ENCODE peak calls at places on chromosomes 13 and 19, in seven cellular contexts. C is CD4-positive, alpha-beta T cell; F is thoracic aorta; E is pancreas; W is upper lobe of left lung; R is Panc1; S is left lung. H is an unnamed sample.

GRCh38 chr19:3738477-3739220 is 22.8 kb downstream of the APBA3 start:
- ATAC-seq in R (peak), E (no peak), S (no peak), F (no peak), W (no peak), C (no peak), H (no peak)

GRCh38 chr13:31733066-31733465 is 6.3 kb upstream of the RXFP2 start:
- ATAC-seq in E (no peak), S (peak), F (no peak), R (no peak), C (no peak), W (no peak), H (no peak)

GRCh38 chr19:6270076-6270745 is 9.6 kb downstream of the MLLT1 start:
- ATAC-seq in R (no peak), S (no peak), W (no peak), F (no peak), C (no peak), E (no peak), H (no peak)

GRCh38 chr19:47075941-47076340 is 27.5 kb upstream of the TMEM160 start:
- ATAC-seq in S (no peak), C (no peak), W (no peak), E (no peak), F (no peak), R (no peak), H (no peak)

GRCh38 chr19:55435020-55435419 is 8.1 kb downstream of the SHISA7 start:
- ATAC-seq in W (no peak), R (no peak), C (no peak), E (no peak), S (no peak), F (no peak), H (no peak)

GRCh38 chr19:29302002-29302928 is 89.3 kb upstream of the UQCRFS1 start:
- ATAC-seq in F (no peak), W (no peak), S (no peak), C (no peak), R (no peak), E (no peak), H (no peak)

GRCh38 chr19:18338471-18339001 is 1.9 kb upstream of the PGPEP1 start:
- ATAC-seq in R (no peak), E (peak), W (no peak), S (no peak), F (no peak), C (no peak), H (no peak)

GRCh38 chr19:17328517-17329060 is 6.1 kb downstream of the ANO8 start:
- ATAC-seq in C (peak), R (no peak), S (peak), F (no peak), W (no peak), E (peak), H (no peak)

GRCh38 chr13:28602580-28602979 is 56.4 kb upstream of the POMP start:
- ATAC-seq in E (no peak), W (no peak), R (no peak), C (no peak), F (no peak), S (no peak), H (no peak)

GRCh38 chr19:16368385-16369305 is 44.0 kb downstream of the KLF2 start:
- ATAC-seq in R (no peak), S (no peak), F (no peak), C (peak), E (no peak), W (no peak), H (no peak)

GRCh38 chr19:33520844-33521479 is 629 bp downstream of the PEPD start:
- ATAC-seq in S (no peak), R (no peak), F (no peak), W (no peak), C (no peak), E (no peak), H (no peak)

GRCh38 chr13:97224544-97225324 is 2.6 kb downstream of the MBNL2 start:
- ATAC-seq in W (no peak), E (peak), S (peak), F (no peak), C (peak), R (no peak), H (no peak)

GRCh38 chr13:92265408-92265807 is 867.0 kb downstream of the GPC5 start:
- ATAC-seq in W (no peak), C (no peak), E (no peak), F (no peak), R (no peak), S (peak), H (peak)

GRCh38 chr13:99265823-99266426 is 7.7 kb upstream of the GPR18 start:
- ATAC-seq in E (peak), R (peak), S (peak), W (no peak), F (no peak), C (peak), H (no peak)

GRCh38 chr19:45451850-45452387 is 15.9 kb upstream of the FOSB start:
- ATAC-seq in R (no peak), W (no peak), E (no peak), S (no peak), C (no peak), F (no peak), H (no peak)

GRCh38 chr13:97392020-97392419 is 41.9 kb upstream of the RAP2A start:
- ATAC-seq in C (no peak), R (no peak), W (no peak), F (no peak), E (peak), S (no peak), H (no peak)

GRCh38 chr19:13016245-13016627 is 21.0 kb downstream of the NFIX start:
- ATAC-seq in S (no peak), F (no peak), R (no peak), W (no peak), E (no peak), C (no peak), H (no peak)

GRCh38 chr13:100197591-100198365 is 108.9 kb downstream of the PCCA start:
- ATAC-seq in R (no peak), W (no peak), E (peak), S (peak), F (no peak), C (no peak), H (no peak)

GRCh38 chr13:24323739-24324075 is 14.3 kb downstream of the C1QTNF9 start:
- ATAC-seq in C (no peak), W (no peak), S (no peak), E (no peak), F (no peak), R (no peak), H (no peak)

GRCh38 chr19:56170261-56170660 is 5.5 kb upstream of the GALP start:
- ATAC-seq in C (no peak), S (peak), W (peak), R (no peak), E (peak), F (no peak), H (peak)

GRCh38 chr19:3836887-3837286 is 32.0 kb downstream of the ZFR2 start:
- ATAC-seq in E (no peak), W (no peak), F (no peak), S (no peak), R (no peak), C (peak), H (no peak)

GRCh38 chr19:29531458-29532025 is 5.7 kb downstream of the VSTM2B start:
- ATAC-seq in R (no peak), W (no peak), S (no peak), F (no peak), E (no peak), C (no peak), H (no peak)

GRCh38 chr13:27446986-27447583 is 3.3 kb downstream of the MTIF3 start:
- ATAC-seq in S (no peak), C (no peak), F (no peak), W (no peak), R (no peak), E (no peak), H (no peak)

GRCh38 chr13:99556867-99557443 is 55.7 kb downstream of the TM9SF2 start:
- ATAC-seq in S (no peak), C (no peak), F (no peak), E (no peak), R (no peak), W (no peak), H (no peak)

GRCh38 chr13:93775507-93776108 is 549.0 kb downstream of the GPC6 start:
- ATAC-seq in R (no peak), C (no peak), W (no peak), E (no peak), F (no peak), S (no peak), H (no peak)

GRCh38 chr13:113220141-113220598 is 10.8 kb downstream of the CUL4A start:
- ATAC-seq in S (peak), W (no peak), C (no peak), F (no peak), E (no peak), R (no peak), H (no peak)

GRCh38 chr13:24328145-24328544 is 18.8 kb downstream of the C1QTNF9 start:
- ATAC-seq in C (peak), S (peak), F (no peak), W (no peak), R (peak), E (peak), H (no peak)

GRCh38 chr19:57800696-57801095 is 14.0 kb downstream of the ZNF552 start:
- ATAC-seq in W (no peak), F (no peak), E (no peak), R (no peak), S (no peak), C (no peak), H (no peak)

GRCh38 chr13:74111399-74111798 is 22.8 kb downstream of the KLF12 start:
- ATAC-seq in C (no peak), W (no peak), E (no peak), R (no peak), S (no peak), F (no peak), H (no peak)

GRCh38 chr19:19214892-19215291 is 3.1 kb downstream of the NCAN start:
- ATAC-seq in E (peak), C (no peak), F (no peak), S (peak), W (peak), R (no peak), H (no peak)

GRCh38 chr19:37885392-37885791 is 21.0 kb downstream of the WDR87 start:
- ATAC-seq in W (no peak), E (no peak), C (no peak), S (no peak), F (no peak), R (no peak), H (no peak)

GRCh38 chr13:100443278-100443997 is 145.2 kb downstream of the GGACT start:
- ATAC-seq in S (no peak), F (no peak), W (no peak), C (no peak), R (peak), E (no peak), H (no peak)

GRCh38 chr19:7979011-7979410 is 26.4 kb downstream of the ELAVL1 start:
- ATAC-seq in W (no peak), S (no peak), R (no peak), C (no peak), E (no peak), F (no peak), H (no peak)
- TF ChIP-seq CTCF in W (no peak), S (no peak), R (no peak), C (no peak), E (no peak), F (no peak), H (no peak)

GRCh38 chr13:66691149-66691548 is 539.0 kb downstream of the PCDH9 start:
- ATAC-seq in E (no peak), S (no peak), W (no peak), R (no peak), F (no peak), C (no peak), H (no peak)

GRCh38 chr13:66689037-66689619 is 541.0 kb downstream of the PCDH9 start:
- ATAC-seq in R (no peak), W (no peak), C (no peak), S (no peak), F (no peak), E (no peak), H (no peak)

GRCh38 chr13:66693656-66694055 is 536.5 kb downstream of the PCDH9 start:
- ATAC-seq in E (no peak), R (no peak), C (no peak), F (no peak), S (no peak), W (no peak), H (no peak)

GRCh38 chr13:66689628-66690027 is 540.5 kb downstream of the PCDH9 start:
- ATAC-seq in C (no peak), F (no peak), S (no peak), W (no peak), E (no peak), R (no peak), H (no peak)
- TF ChIP-seq CTCF in C (no peak), F (no peak), S (no peak), W (no peak), E (no peak), R (peak), H (no peak)

GRCh38 chr13:51221674-51222509 is at the start of gene FAM124A:
- ATAC-seq in F (peak), E (peak), W (peak), R (peak), S (peak), C (peak), H (peak)
- TF ChIP-seq CTCF in F (no peak), E (no peak), W (peak), R (peak), S (no peak), C (no peak), H (peak)

DNA sequence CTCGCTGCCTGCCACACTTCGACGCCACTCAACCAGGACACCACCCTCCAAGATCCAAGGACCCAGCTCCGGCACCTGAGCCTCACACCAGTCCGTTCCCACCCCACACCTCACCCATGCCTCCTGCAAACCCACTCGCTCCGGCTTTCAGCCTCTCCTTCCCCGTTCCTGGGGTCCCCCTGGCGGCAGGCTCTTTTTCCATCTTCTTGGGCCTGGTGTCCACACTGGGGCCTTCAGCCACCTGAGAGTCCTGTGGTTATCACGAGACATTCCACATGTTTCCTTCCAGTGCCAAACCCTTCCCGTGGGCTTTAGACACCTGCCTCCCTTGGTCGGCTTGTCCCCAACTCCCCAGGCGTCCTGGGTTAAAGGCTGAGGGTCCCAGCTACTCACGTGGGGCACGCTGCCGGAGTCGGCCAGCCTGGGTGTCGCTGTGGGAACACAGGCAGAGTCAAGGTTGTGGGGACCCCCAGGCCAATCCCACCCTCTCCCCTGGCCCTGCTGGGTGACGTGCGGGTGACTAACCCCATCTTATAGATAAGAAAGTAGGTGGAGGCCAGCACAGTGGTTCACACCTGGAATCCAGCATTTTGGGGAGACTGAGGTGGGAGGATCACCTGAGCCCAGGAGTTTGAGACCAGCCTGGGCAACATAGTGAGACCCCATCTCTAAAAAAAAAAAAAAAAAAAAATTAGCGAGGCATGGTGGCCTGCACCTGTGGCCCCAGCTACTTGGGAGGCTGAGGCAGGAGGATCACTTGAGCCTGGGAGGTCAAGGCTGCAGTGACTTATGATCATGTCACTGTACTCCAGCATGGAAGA is 2.0 kb downstream of the JSRP1 start:
- ATAC-seq in E (peak), W (no peak), F (no peak), R (no peak), S (no peak), C (no peak), H (no peak)
- TF ChIP-seq CTCF in E (no peak), W (no peak), F (no peak), R (no peak), S (no peak), C (no peak), H (peak)

GRCh38 chr13:108268713-108269112 is 805 bp upstream of the TNFSF13B start:
- ATAC-seq in W (peak), E (no peak), F (no peak), C (no peak), R (no peak), S (peak), H (no peak)

GRCh38 chr13:108267338-108267737 is 2.2 kb upstream of the TNFSF13B start:
- ATAC-seq in S (no peak), F (no peak), R (no peak), E (no peak), C (no peak), W (no peak), H (no peak)

GRCh38 chr13:108270442-108270841 is 924 bp downstream of the TNFSF13B start:
- ATAC-seq in R (no peak), E (peak), W (no peak), F (no peak), S (no peak), C (peak), H (no peak)

GRCh38 chr13:108272333-108272732 is 2.8 kb downstream of the TNFSF13B start:
- ATAC-seq in F (no peak), R (no peak), E (no peak), C (no peak), S (no peak), W (no peak), H (no peak)

DNA sequence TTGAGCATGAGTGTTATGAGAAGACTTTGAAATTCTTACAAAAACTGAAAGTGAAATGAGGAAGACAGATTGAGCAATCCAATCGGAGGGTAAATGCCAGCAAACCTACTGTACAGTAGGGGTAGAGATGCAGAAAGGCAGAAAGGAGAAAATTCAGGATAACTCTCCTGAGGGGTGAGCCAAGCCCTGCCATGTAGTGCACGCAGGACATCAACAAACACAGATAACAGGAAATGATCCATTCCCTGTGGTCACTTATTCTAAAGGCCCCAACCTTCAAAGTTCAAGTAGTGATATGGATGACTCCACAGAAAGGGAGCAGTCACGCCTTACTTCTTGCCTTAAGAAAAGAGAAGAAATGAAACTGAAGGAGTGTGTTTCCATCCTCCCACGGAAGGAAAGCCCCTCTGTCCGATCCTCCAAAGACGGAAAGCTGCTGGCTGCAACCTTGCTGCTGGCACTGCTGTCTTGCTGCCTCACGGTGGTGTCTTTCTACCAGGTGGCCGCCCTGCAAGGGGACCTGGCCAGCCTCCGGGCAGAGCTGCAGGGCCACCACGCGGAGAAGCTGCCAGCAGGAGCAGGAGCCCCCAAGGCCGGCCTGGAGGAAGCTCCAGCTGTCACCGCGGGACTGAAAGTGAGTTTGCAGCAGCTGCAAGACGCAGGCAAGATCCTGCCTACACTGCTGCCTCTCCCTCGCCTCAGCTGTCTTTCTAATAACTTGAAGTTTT is at the start of gene TNFSF13B:
- ATAC-seq in C (peak), F (no peak), S (peak), W (peak), R (peak), E (peak), H (peak)
- TF ChIP-seq CTCF in C (no peak), F (no peak), S (no peak), W (no peak), R (no peak), E (no peak), H (no peak)

GRCh38 chr19:39982883-39983282 is 11.9 kb downstream of the PSMC4 start:
- ATAC-seq in W (no peak), S (no peak), E (no peak), R (no peak), F (no peak), C (no peak), H (no peak)
- TF ChIP-seq CTCF in W (no peak), S (no peak), E (no peak), R (no peak), F (no peak), C (no peak), H (no peak)

GRCh38 chr19:42594617-42595489 is at the start of gene CEACAM8:
- ATAC-seq in F (no peak), E (no peak), S (no peak), C (no peak), R (no peak), W (peak), H (no peak)
- TF ChIP-seq CTCF in F (no peak), E (no peak), S (no peak), C (no peak), R (no peak), W (no peak), H (no peak)

DNA sequence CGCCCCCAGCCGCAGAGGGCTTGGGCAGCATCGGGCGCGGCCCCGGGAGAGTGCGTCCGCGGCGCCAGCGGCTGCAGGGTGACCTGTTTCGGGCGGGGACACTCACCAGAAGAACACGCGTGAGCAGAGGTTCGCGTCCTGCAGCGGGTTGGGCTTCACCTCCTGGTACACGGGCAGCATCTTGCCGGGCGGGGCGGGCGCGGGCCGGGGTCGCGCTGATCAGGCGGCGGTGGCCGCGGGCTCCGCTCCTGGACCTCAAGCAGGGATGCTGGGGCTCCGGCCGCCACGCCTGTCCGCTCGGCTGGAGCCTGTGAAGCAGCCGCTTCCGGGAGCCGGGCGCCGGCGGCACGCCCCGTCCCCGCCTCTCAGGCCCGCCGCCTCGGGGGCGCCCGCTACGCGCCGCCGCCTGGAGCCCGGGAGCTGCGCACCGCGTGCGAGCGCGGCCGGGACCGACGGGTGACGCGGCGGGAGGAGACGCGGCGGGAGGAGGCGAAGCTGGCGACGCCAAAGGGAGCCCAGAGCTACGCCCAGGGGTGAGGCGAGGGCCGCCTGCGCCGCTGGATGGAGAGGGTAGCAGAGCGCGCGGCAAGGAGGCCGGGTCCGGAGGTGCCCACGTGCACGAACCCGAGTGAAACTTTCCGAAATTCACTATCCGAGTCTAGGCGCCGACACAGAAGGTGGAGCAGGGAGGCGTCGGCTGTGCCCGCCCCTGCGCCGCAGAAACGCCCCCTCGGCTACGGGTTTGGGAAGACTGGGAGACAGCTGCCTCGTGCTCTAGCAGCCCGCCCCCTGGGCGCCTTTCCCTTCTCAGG is at the start of gene ABCC4:
- ATAC-seq in W (peak), S (peak), E (peak), F (no peak), C (peak), R (peak), H (peak)
- TF ChIP-seq CTCF in W (no peak), S (no peak), E (no peak), F (no peak), C (no peak), R (no peak), H (no peak)

GRCh38 chr13:111112196-111112595 is 2.9 kb upstream of the ARHGEF7 start:
- ATAC-seq in E (no peak), W (peak), R (no peak), F (no peak), C (no peak), S (no peak), H (no peak)
- TF ChIP-seq CTCF in E (no peak), W (no peak), R (no peak), F (no peak), C (no peak), S (no peak), H (no peak)